ENCODE peak calls at places on chromosomes 2 and 18, in eight cellular contexts. J is HEK293T; K is kidney glomerular epithelial cell; W is fibroblast of pulmonary artery; Z is activated CD8-positive, alpha-beta memory T cell treated with anti-CD3 and anti-CD28 coated beads, Interleukin-2, amount 50 U/mL, for 4 hours; S is NCI-H187; I is naive thymus-derived CD4-positive, alpha-beta T cell; Y is NCI-H1694. B is an unnamed sample.

GRCh38 chr2:215439980-215440512 is 4.2 kb upstream of the FN1 start:
- DNase-seq in J (no peak), K (no peak), W (no peak), Z (no peak), S (no peak), I (no peak), Y (no peak), B (no peak)

GRCh38 chr18:62282188-62282629 is 42.9 kb upstream of the TNFRSF11A start:
- DNase-seq in J (no peak), K (no peak), W (peak), Z (no peak), S (no peak), I (no peak), Y (no peak), B (no peak)

GRCh38 chr2:7895356-7895755 is 786.5 kb upstream of the ID2 start:
- DNase-seq in J (no peak), K (no peak), W (no peak), Z (no peak), S (no peak), I (no peak), Y (no peak), B (no peak)

GRCh38 chr2:12948963-12949353 is 232.2 kb downstream of the TRIB2 start:
- DNase-seq in J (no peak), K (no peak), W (no peak), Z (no peak), S (no peak), I (no peak), Y (no peak), B (no peak)

GRCh38 chr2:151946856-151947523 is 118.8 kb upstream of the ARL5A start:
- DNase-seq in J (peak), K (peak), W (peak), Z (peak), S (no peak), I (peak), Y (peak), B (no peak)

GRCh38 chr18:64994370-64994769 is 756.4 kb upstream of the CDH7 start:
- DNase-seq in J (no peak), K (no peak), W (no peak), Z (no peak), S (no peak), I (no peak), Y (no peak), B (no peak)

GRCh38 chr18:2417861-2418610 is 153.3 kb downstream of the METTL4 start:
- DNase-seq in J (no peak), K (no peak), W (no peak), Z (no peak), S (no peak), I (no peak), Y (no peak), B (no peak)

GRCh38 chr18:44946529-44947113 is 265.9 kb downstream of the SETBP1 start:
- DNase-seq in J (peak), K (no peak), W (no peak), Z (no peak), S (peak), I (no peak), Y (no peak), B (no peak)

GRCh38 chr2:27638709-27639108 is 9.9 kb downstream of the GPN1 start:
- DNase-seq in J (no peak), K (no peak), W (no peak), Z (no peak), S (no peak), I (no peak), Y (no peak), B (no peak)

GRCh38 chr2:237132799-237133198 is 47.1 kb downstream of the COPS8 start:
- DNase-seq in J (peak), K (no peak), W (no peak), Z (no peak), S (no peak), I (no peak), Y (peak), B (no peak)

GRCh38 chr2:109266998-109267854 is 138.2 kb downstream of the SH3RF3 start:
- DNase-seq in J (no peak), K (no peak), W (peak), Z (no peak), S (no peak), I (no peak), Y (no peak), B (no peak)

GRCh38 chr2:235642446-235643107 is 148.7 kb downstream of the AGAP1 start:
- DNase-seq in J (no peak), K (no peak), W (peak), Z (no peak), S (no peak), I (no peak), Y (no peak), B (no peak)

GRCh38 chr2:238884812-238885408 is 37.0 kb downstream of the TWIST2 start:
- DNase-seq in J (no peak), K (no peak), W (no peak), Z (no peak), S (no peak), I (no peak), Y (no peak), B (no peak)

GRCh38 chr2:216532562-216532961 is 33.9 kb downstream of the RPL37A start:
- DNase-seq in J (no peak), K (no peak), W (no peak), Z (no peak), S (no peak), I (no peak), Y (no peak), B (no peak)

GRCh38 chr2:205171541-205171940 is 510.8 kb upstream of the NRP2 start:
- DNase-seq in J (no peak), K (no peak), W (no peak), Z (no peak), S (no peak), I (no peak), Y (no peak), B (no peak)

GRCh38 chr18:13437801-13438506 is 219.4 kb downstream of the LDLRAD4 start:
- DNase-seq in J (no peak), K (peak), W (no peak), Z (peak), S (no peak), I (peak), Y (no peak), B (no peak)

GRCh38 chr2:84495539-84496146 is 20.7 kb upstream of the DNAH6 start:
- DNase-seq in J (peak), K (peak), W (peak), Z (no peak), S (no peak), I (peak), Y (peak), B (peak)

GRCh38 chr2:29527947-29528346 is 393.4 kb downstream of the ALK start:
- DNase-seq in J (no peak), K (no peak), W (peak), Z (no peak), S (no peak), I (no peak), Y (no peak), B (no peak)

GRCh38 chr2:120549841-120550240 is 185.8 kb upstream of the GLI2 start:
- DNase-seq in J (no peak), K (no peak), W (no peak), Z (no peak), S (no peak), I (no peak), Y (no peak), B (no peak)

GRCh38 chr2:159034728-159035127 is 66.3 kb downstream of the TANC1 start:
- DNase-seq in J (no peak), K (no peak), W (no peak), Z (no peak), S (peak), I (no peak), Y (no peak), B (no peak)

GRCh38 chr2:108707300-108707699 is 12.0 kb upstream of the RANBP2 start:
- DNase-seq in J (no peak), K (no peak), W (no peak), Z (no peak), S (no peak), I (no peak), Y (no peak), B (no peak)

GRCh38 chr2:13488965-13489364 is 772.2 kb downstream of the TRIB2 start:
- DNase-seq in J (no peak), K (no peak), W (no peak), Z (no peak), S (no peak), I (no peak), Y (no peak), B (no peak)

GRCh38 chr2:128493880-128494279 is 175.2 kb upstream of the HS6ST1 start:
- DNase-seq in J (no peak), K (no peak), W (peak), Z (no peak), S (no peak), I (no peak), Y (no peak), B (no peak)

B was measured in central memory CD8-positive, alpha-beta T cell.